ENCODE peak calls at places on chromosomes 16 and 17, in nine cellular contexts. D is heart left ventricle; E is CD8-positive, alpha-beta memory T cell; U is left lung; R is H9; O is right lobe of liver; L is neural progenitor cell; Q is adipocyte; N is heart right ventricle. V is an unnamed sample.

GRCh38 chr16:85616608-85617311 is 3.6 kb downstream of the GSE1 start:
- DNase-seq in L (no peak), O (no peak), Q (no peak), R (no peak), N (peak; percentile 64), E (no peak), U (peak; percentile 92), D (peak; percentile 56), V (peak; percentile 74)

GRCh38 chr16:56769674-56770073 is 39.7 kb downstream of the NUP93 start:
- DNase-seq in E (no peak), L (no peak), R (no peak), N (no peak), O (no peak), Q (peak; percentile 47), U (no peak), D (no peak), V (no peak)

GRCh38 chr17:31508310-31509094 is 117.0 kb downstream of the RAB11FIP4 start:
- DNase-seq in N (no peak), D (no peak), U (no peak), O (peak; percentile 54), E (peak; percentile 90), Q (no peak), R (peak; percentile 74), L (peak; percentile 36), V (peak; percentile 40)

GRCh38 chr17:16878084-16878483 is 93.8 kb downstream of the TNFRSF13B start:
- DNase-seq in D (no peak), N (no peak), U (no peak), R (peak; percentile 13), O (no peak), Q (no peak), E (no peak), L (no peak), V (no peak)

GRCh38 chr16:68910051-68910450 is 66.7 kb downstream of the TANGO6 start:
- DNase-seq in Q (no peak), R (no peak), E (no peak), D (no peak), N (no peak), U (no peak), L (peak; percentile 47), O (no peak), V (no peak)

GRCh38 chr17:30824002-30824355 is 513 bp downstream of the CRLF3 start:
- DNase-seq in N (no peak), E (peak; percentile 57), Q (peak; percentile 50), O (no peak), U (no peak), D (no peak), L (no peak), R (no peak), V (no peak)

GRCh38 chr17:39791296-39791992 is 53.7 kb downstream of the GRB7 start:
- DNase-seq in Q (no peak), L (peak; percentile 54), N (no peak), E (peak; percentile 56), U (no peak), D (no peak), O (no peak), R (no peak), V (no peak)

GRCh38 chr17:9566067-9566466 is 9.6 kb downstream of the STX8 start:
- DNase-seq in N (no peak), Q (no peak), O (no peak), R (no peak), U (no peak), D (no peak), L (no peak), E (no peak), V (no peak)

GRCh38 chr17:41061969-41062368 is 2.1 kb upstream of the KRTAP2-3 start:
- DNase-seq in R (no peak), U (no peak), N (no peak), L (no peak), D (no peak), O (no peak), E (no peak), Q (peak; percentile 80), V (no peak)

GRCh38 chr16:77437859-77438258 is 3.0 kb upstream of the ADAMTS18 start:
- DNase-seq in E (no peak), R (no peak), Q (no peak), U (no peak), N (no peak), D (no peak), L (peak; percentile 48), O (no peak), V (no peak)

GRCh38 chr17:72511874-72512273 is 391.1 kb downstream of the SOX9 start:
- DNase-seq in Q (no peak), D (no peak), R (no peak), N (no peak), L (no peak), O (no peak), E (no peak), U (no peak), V (no peak)
- H3K4me1 ChIP-seq in Q (peaks cover 29% of the 10 kb centered on the region), D (no peaks in the 10 kb centered on the region), R (peaks cover 5% of the 10 kb centered on the region), N (peaks cover 6% of the 10 kb centered on the region), L (peaks cover 48% of the 10 kb centered on the region), O (no peaks in the 10 kb centered on the region), E (no peaks in the 10 kb centered on the region), U (no peaks in the 10 kb centered on the region), V (peaks cover 20% of the 10 kb centered on the region)

DNA sequence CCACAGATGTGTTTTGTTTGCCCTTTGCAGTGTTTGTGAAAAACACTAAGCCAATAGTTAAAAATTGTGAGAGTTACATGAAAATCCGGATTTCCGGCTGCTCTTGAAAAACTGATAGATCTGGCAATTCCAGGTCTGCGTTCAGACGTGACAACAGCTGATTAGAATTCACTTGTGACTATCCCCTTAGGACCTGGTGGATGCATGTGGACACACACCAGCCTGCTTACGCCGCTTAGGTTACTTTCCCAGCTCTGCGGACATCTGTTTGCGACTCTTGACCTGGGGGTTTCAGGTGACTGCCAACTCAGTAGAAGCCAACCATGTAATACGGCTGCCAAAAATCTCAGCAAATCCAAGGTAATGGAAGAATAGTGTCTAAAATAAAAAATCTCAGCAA is 24.3 kb downstream of the VPS53 start:
- DNase-seq in E (no peak), R (no peak), Q (no peak), N (no peak), O (no peak), L (no peak), U (no peak), D (no peak), V (no peak)
- H3K4me1 ChIP-seq in E (no peaks in the 10 kb centered on the region), R (no peaks in the 10 kb centered on the region), Q (peaks cover 36% of the 10 kb centered on the region), N (no peaks in the 10 kb centered on the region), O (no peaks in the 10 kb centered on the region), L (no peaks in the 10 kb centered on the region), U (no peaks in the 10 kb centered on the region), D (no peaks in the 10 kb centered on the region), V (no peaks in the 10 kb centered on the region)

GRCh38 chr16:787978-788398 is at the start of gene RPUSD1:
- DNase-seq in R (no peak), O (no peak), N (no peak), D (no peak), L (no peak), E (no peak), Q (no peak), U (no peak), V (no peak)
- H3K4me1 ChIP-seq in R (no peaks in the 10 kb centered on the region), O (no peaks in the 10 kb centered on the region), N (peaks cover 21% of the 10 kb centered on the region), D (peaks cover 17% of the 10 kb centered on the region), L (peaks cover 7% of the 10 kb centered on the region), E (peaks cover 4% of the 10 kb centered on the region), Q (peaks cover 7% of the 10 kb centered on the region), U (peaks cover 11% of the 10 kb centered on the region), V (peaks cover 17% of the 10 kb centered on the region)

DNA sequence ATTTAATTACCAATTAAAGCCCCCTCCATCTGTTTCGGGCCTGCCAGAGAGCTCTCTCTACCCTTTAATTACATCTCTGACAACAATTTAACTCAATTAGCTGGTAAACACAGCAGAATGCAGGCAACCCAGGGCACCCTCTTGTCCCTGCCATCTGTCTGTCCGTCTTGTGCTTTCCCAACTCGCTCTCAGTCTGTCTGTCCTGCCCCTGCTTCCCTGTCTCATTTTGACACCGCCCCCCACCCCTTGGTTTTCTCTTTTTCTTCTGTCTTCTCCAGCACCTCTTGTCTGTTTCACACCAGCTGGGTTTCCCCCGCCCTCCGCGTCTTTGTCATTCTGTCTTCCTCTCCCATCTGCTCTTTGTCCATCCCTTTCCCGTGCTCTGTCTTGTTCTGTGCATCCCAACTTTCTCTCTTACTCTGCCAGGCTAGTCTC is 32.8 kb downstream of the CDK5RAP3 start:
- DNase-seq in N (no peak), R (no peak), U (no peak), D (no peak), E (no peak), Q (no peak), O (no peak), L (peak; percentile 58), V (no peak)
- H3K4me1 ChIP-seq in N (no peaks in the 10 kb centered on the region), R (peaks cover 20% of the 10 kb centered on the region), U (peaks cover 3% of the 10 kb centered on the region), D (no peaks in the 10 kb centered on the region), E (no peaks in the 10 kb centered on the region), Q (peaks cover 30% of the 10 kb centered on the region), O (no peaks in the 10 kb centered on the region), L (peaks cover 70% of the 10 kb centered on the region), V (no peaks in the 10 kb centered on the region)

DNA sequence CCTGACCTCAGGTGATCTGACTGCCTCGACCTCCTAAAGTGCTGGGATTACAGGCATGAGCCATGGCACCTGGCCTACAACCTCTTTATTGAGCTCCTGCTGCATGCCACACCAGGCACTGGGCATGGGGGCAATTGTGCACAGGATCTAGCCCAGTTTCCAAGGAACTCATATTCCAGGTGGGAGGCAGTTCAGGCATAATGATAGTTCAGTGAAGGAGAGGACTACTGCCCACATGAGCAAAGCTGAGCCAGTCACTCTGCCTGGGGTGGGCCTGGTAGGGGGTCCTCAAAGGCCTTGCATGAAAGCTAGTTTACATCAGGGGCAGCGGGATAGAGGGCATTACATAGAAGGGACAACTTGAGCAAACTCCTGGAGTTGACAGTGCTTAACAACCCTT is 2.6 kb upstream of the HCRT start:
- DNase-seq in E (no peak), U (no peak), L (no peak), O (no peak), D (no peak), N (no peak), Q (no peak), R (no peak), V (no peak)
- H3K4me1 ChIP-seq in E (peaks cover 23% of the 10 kb centered on the region), U (peaks cover 1% of the 10 kb centered on the region), L (peaks cover 20% of the 10 kb centered on the region), O (no peaks in the 10 kb centered on the region), D (peaks cover 5% of the 10 kb centered on the region), N (peaks cover 7% of the 10 kb centered on the region), Q (peaks cover 11% of the 10 kb centered on the region), R (peaks cover 3% of the 10 kb centered on the region), V (peaks cover 18% of the 10 kb centered on the region)

GRCh38 chr16:89383095-89384003 is 107.0 kb downstream of the ANKRD11 start:
- DNase-seq in E (no peak), U (no peak), D (peak; percentile 52), Q (no peak), O (peak; percentile 73), L (peak; percentile 48), N (no peak), R (peak; percentile 70), V (peak; percentile 73)
- H3K4me1 ChIP-seq in E (peaks cover 92% of the 10 kb centered on the region), U (peaks cover 13% of the 10 kb centered on the region), D (peaks cover 47% of the 10 kb centered on the region), Q (peaks cover 19% of the 10 kb centered on the region), O (peaks cover 5% of the 10 kb centered on the region), L (peaks cover 24% of the 10 kb centered on the region), N (peaks cover 53% of the 10 kb centered on the region), R (no peaks in the 10 kb centered on the region), V (peaks cover 32% of the 10 kb centered on the region)

GRCh38 chr16:72989203-72989991 is 58.5 kb downstream of the ZFHX3 start:
- DNase-seq in O (no peak), Q (peak; percentile 86), L (no peak), R (no peak), U (no peak), D (no peak), E (no peak), N (no peak), V (no peak)
- H3K4me1 ChIP-seq in O (no peaks in the 10 kb centered on the region), Q (peaks cover 73% of the 10 kb centered on the region), L (peaks cover 43% of the 10 kb centered on the region), R (peaks cover 6% of the 10 kb centered on the region), U (peaks cover 15% of the 10 kb centered on the region), D (peaks cover 56% of the 10 kb centered on the region), E (no peaks in the 10 kb centered on the region), N (peaks cover 73% of the 10 kb centered on the region), V (peaks cover 13% of the 10 kb centered on the region)